ENCODE peak calls at places on chromosomes 6 and 20, in six cellular contexts. T is stomach, I is ascending aorta, N is hepatocyte, Q is endodermal cell, X is heart right ventricle. R is an unnamed sample.
A peak's percentile ranks its signal among the peaks of the same experiment; 100 is the strongest.

GRCh38 chr6:122869437-122870024 is 80.5 kb downstream of the SMPDL3A start:
- DNase-seq in T (peak; percentile 39), Q (peak; percentile 71), I (no peak), N (peak; percentile 77), X (peak; percentile 9), R (no peak)

GRCh38 chr6:14280766-14281293 is 163.3 kb downstream of the CD83 start:
- DNase-seq in X (no peak), Q (peak; percentile 94), I (no peak), N (no peak), T (no peak), R (no peak)

GRCh38 chr20:46977204-46977603 is 82.6 kb downstream of the EYA2 start:
- DNase-seq in T (no peak), Q (no peak), I (no peak), X (no peak), N (no peak), R (no peak)

GRCh38 chr20:34871966-34872603 is 571 bp downstream of the GGT7 start:
- DNase-seq in T (no peak), Q (peak; percentile 48), I (no peak), N (no peak), X (no peak), R (no peak)

GRCh38 chr6:36200998-36201596 is 4.6 kb downstream of the BRPF3 start:
- DNase-seq in X (no peak), N (no peak), I (no peak), T (no peak), Q (no peak), R (no peak)

GRCh38 chr20:7682916-7683315 is 257.3 kb downstream of the HAO1 start:
- DNase-seq in Q (no peak), N (no peak), T (no peak), I (no peak), X (no peak), R (no peak)

GRCh38 chr20:63619086-63619485 is 7.8 kb downstream of the GMEB2 start:
- DNase-seq in X (no peak), I (no peak), N (no peak), Q (no peak), T (no peak), R (no peak)

GRCh38 chr6:57261896-57262295 is 39.8 kb upstream of the RAB23 start:
- DNase-seq in I (no peak), X (no peak), N (no peak), Q (no peak), T (no peak), R (no peak)

GRCh38 chr20:57772349-57772964 is 62.6 kb upstream of the PMEPA1 start:
- DNase-seq in I (peak; percentile 51), Q (peak; percentile 81), T (no peak), N (no peak), X (no peak), R (no peak)

GRCh38 chr6:106751501-106752252 is 122.3 kb downstream of the QRSL1 start:
- DNase-seq in X (no peak), T (peak; percentile 85), Q (no peak), I (no peak), N (no peak), R (no peak)

GRCh38 chr6:34176261-34177031 is 30.6 kb upstream of the GRM4 start:
- DNase-seq in N (no peak), Q (no peak), I (peak; percentile 38), T (peak; percentile 22), X (no peak), R (no peak)

GRCh38 chr6:145374566-145374965 is 360.8 kb downstream of the EPM2A start:
- DNase-seq in T (no peak), Q (no peak), N (no peak), I (no peak), X (no peak), R (no peak)

GRCh38 chr6:169098136-169098535 is 155.5 kb downstream of the THBS2 start:
- DNase-seq in Q (no peak), I (no peak), X (no peak), T (no peak), N (no peak), R (no peak)

GRCh38 chr6:84249724-84250123 is 22.3 kb upstream of the CEP162 start:
- DNase-seq in Q (peak; percentile 57), T (no peak), N (no peak), X (no peak), I (no peak), R (no peak)

DNA sequence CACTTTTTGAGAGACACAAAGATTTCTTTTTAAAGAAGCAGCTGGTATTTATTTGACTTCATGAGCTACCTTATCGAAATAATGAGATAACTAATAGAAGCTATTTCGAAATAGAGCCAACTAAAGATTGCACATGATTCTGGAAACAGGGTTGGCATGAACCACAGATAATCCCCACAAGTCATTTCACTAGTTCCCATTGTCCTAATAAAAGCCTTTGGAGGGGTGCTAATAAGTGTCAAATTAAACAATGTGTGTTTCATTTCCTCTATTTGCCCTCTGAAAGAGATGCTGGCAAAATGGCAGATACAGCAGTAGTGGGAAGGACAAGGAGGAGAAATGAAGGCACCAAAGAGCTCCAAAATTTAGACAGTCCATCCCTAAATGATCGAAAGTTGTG is 78.6 kb upstream of the RIPOR2 start:
- DNase-seq in Q (no peak), X (no peak), N (no peak), I (no peak), T (no peak), R (no peak)
- H3K4me3 ChIP-seq in Q (no peak overlapping the region), X (no peak overlapping the region), N (no peak overlapping the region), I (no peak overlapping the region), T (no peak overlapping the region), R (no peak overlapping the region)

GRCh38 chr6:40125680-40126079 is 191.4 kb upstream of the MOCS1 start:
- DNase-seq in N (no peak), I (no peak), T (no peak), Q (no peak), X (no peak), R (no peak)

GRCh38 chr6:40128149-40128548 is 193.9 kb upstream of the MOCS1 start:
- DNase-seq in T (no peak), X (no peak), N (no peak), Q (no peak), I (no peak), R (no peak)

GRCh38 chr6:40124924-40125323 is 190.7 kb upstream of the MOCS1 start:
- DNase-seq in Q (no peak), N (no peak), X (no peak), T (no peak), I (no peak), R (no peak)
- H3K4me3 ChIP-seq in Q (no peak overlapping the region), N (no peak overlapping the region), X (no peak overlapping the region), T (no peak overlapping the region), I (no peak overlapping the region), R (no peak overlapping the region)

GRCh38 chr20:62326559-62326958 is 23.8 kb downstream of the ADRM1 start:
- DNase-seq in T (no peak), X (no peak), Q (no peak), I (no peak), N (no peak), R (no peak)
- H3K4me3 ChIP-seq in T (no peak overlapping the region), X (no peak overlapping the region), Q (no peak overlapping the region), I (no peak overlapping the region), N (no peak overlapping the region), R (no peak overlapping the region)

GRCh38 chr6:167985911-167986595 is 11.4 kb upstream of the KIF25 start:
- DNase-seq in X (no peak), N (no peak), Q (no peak), I (no peak), T (no peak), R (no peak)
- H3K4me3 ChIP-seq in X (no peak overlapping the region), N (no peak overlapping the region), Q (no peak overlapping the region), I (no peak overlapping the region), T (no peak overlapping the region), R (no peak overlapping the region)